ENCODE peak calls at places on chromosomes 13 and 19, in four cellular contexts. One of them, this sample, is unnamed.

GRCh38 chr19:37654833-37655688 is at the start of gene ZFP30:
- DNase-seq in NT2/D1: no peak
- DNase-seq in ovary: peak; percentile 85
- DNase-seq in KBM-7: peak; percentile 72
- DNase-seq in this sample: peak; percentile 94

GRCh38 chr19:35052599-35053190 is 11.2 kb downstream of the HPN start:
- DNase-seq in ovary: no peak
- DNase-seq in NT2/D1: no peak
- DNase-seq in KBM-7: no peak
- DNase-seq in this sample: no peak

GRCh38 chr19:37966211-37967072 is 59.4 kb downstream of the SIPA1L3 start:
- DNase-seq in NT2/D1: no peak
- DNase-seq in KBM-7: no peak
- DNase-seq in ovary: no peak
- DNase-seq in this sample: no peak

GRCh38 chr13:51444922-51445321 is 7.9 kb downstream of the INTS6 start:
- DNase-seq in KBM-7: peak; percentile 43
- DNase-seq in ovary: no peak
- DNase-seq in NT2/D1: no peak
- DNase-seq in this sample: peak; percentile 60

GRCh38 chr13:38685974-38686571 is 804 bp upstream of the FREM2 start:
- DNase-seq in NT2/D1: peak; percentile 8
- DNase-seq in ovary: no peak
- DNase-seq in KBM-7: peak; percentile 2
- DNase-seq in this sample: peak; percentile 68

GRCh38 chr19:4870025-4870700 is 2.7 kb upstream of the PLIN3 start:
- DNase-seq in NT2/D1: peak; percentile 74
- DNase-seq in ovary: peak; percentile 62
- DNase-seq in KBM-7: peak; percentile 92
- DNase-seq in this sample: no peak

GRCh38 chr19:30367001-30367400 is 5.2 kb upstream of the ZNF536 start:
- DNase-seq in NT2/D1: no peak
- DNase-seq in ovary: no peak
- DNase-seq in KBM-7: no peak
- DNase-seq in this sample: no peak

GRCh38 chr19:46579286-46579944 is 21.7 kb upstream of the CALM3 start:
- DNase-seq in NT2/D1: no peak
- DNase-seq in ovary: no peak
- DNase-seq in KBM-7: peak; percentile 36
- DNase-seq in this sample: peak; percentile 24

GRCh38 chr13:89227356-89227755 is 1556.2 kb downstream of the SLITRK5 start:
- DNase-seq in KBM-7: no peak
- DNase-seq in ovary: no peak
- DNase-seq in NT2/D1: no peak
- DNase-seq in this sample: no peak

GRCh38 chr19:40453151-40453735 is 9.1 kb upstream of the SERTAD3 start:
- DNase-seq in NT2/D1: no peak
- DNase-seq in KBM-7: no peak
- DNase-seq in ovary: no peak
- DNase-seq in this sample: no peak

GRCh38 chr13:79528759-79529191 is 47.8 kb downstream of the NDFIP2 start:
- DNase-seq in NT2/D1: no peak
- DNase-seq in ovary: no peak
- DNase-seq in KBM-7: no peak
- DNase-seq in this sample: no peak

GRCh38 chr19:3708207-3708931 is at the start of gene TJP3:
- DNase-seq in ovary: no peak
- DNase-seq in KBM-7: no peak
- DNase-seq in NT2/D1: no peak
- DNase-seq in this sample: no peak

GRCh38 chr13:51838235-51838846 is 6.6 kb downstream of the TMEM272 start:
- DNase-seq in NT2/D1: no peak
- DNase-seq in ovary: no peak
- DNase-seq in KBM-7: no peak
- DNase-seq in this sample: no peak

GRCh38 chr13:96899946-96900345 is 94.3 kb downstream of the OXGR1 start:
- DNase-seq in NT2/D1: no peak
- DNase-seq in ovary: no peak
- DNase-seq in KBM-7: no peak
- DNase-seq in this sample: no peak

GRCh38 chr19:51200071-51200470 is 24.8 kb upstream of the CD33 start:
- DNase-seq in NT2/D1: no peak
- DNase-seq in ovary: no peak
- DNase-seq in KBM-7: no peak
- DNase-seq in this sample: no peak

GRCh38 chr19:12946092-12946845 is 607 bp downstream of the RAD23A start:
- DNase-seq in ovary: peak; percentile 53
- DNase-seq in NT2/D1: peak; percentile 77
- DNase-seq in KBM-7: peak; percentile 58
- DNase-seq in this sample: no peak

GRCh38 chr19:3615524-3616135 is 9.0 kb upstream of the TBXA2R start:
- DNase-seq in ovary: no peak
- DNase-seq in NT2/D1: no peak
- DNase-seq in KBM-7: no peak
- DNase-seq in this sample: no peak

GRCh38 chr19:56309511-56310185 is 5.0 kb downstream of the ZSCAN5A start:
- DNase-seq in KBM-7: peak; percentile 69
- DNase-seq in NT2/D1: peak; percentile 30
- DNase-seq in ovary: no peak
- DNase-seq in this sample: no peak

GRCh38 chr13:94119360-94119936 is 360.0 kb downstream of the DCT start:
- DNase-seq in KBM-7: no peak
- DNase-seq in ovary: no peak
- DNase-seq in NT2/D1: no peak
- DNase-seq in this sample: no peak

GRCh38 chr19:2261438-2262172 is 5.4 kb upstream of the JSRP1 start:
- DNase-seq in ovary: no peak
- DNase-seq in NT2/D1: peak; percentile 44
- DNase-seq in KBM-7: peak; percentile 52
- DNase-seq in this sample: no peak

GRCh38 chr13:22114630-22115311 is 443.9 kb downstream of the FGF9 start:
- DNase-seq in KBM-7: peak; percentile 94
- DNase-seq in ovary: no peak
- DNase-seq in NT2/D1: no peak
- DNase-seq in this sample: peak; percentile 24

GRCh38 chr13:21234537-21234936 is 58.1 kb downstream of the MRPL57 start:
- DNase-seq in ovary: peak; percentile 16
- DNase-seq in NT2/D1: no peak
- DNase-seq in KBM-7: no peak
- DNase-seq in this sample: peak; percentile 41

GRCh38 chr13:105638446-105638845 is 897.0 kb downstream of the EFNB2 start:
- DNase-seq in ovary: no peak
- DNase-seq in NT2/D1: no peak
- DNase-seq in KBM-7: no peak
- DNase-seq in this sample: no peak

GRCh38 chr13:83151308-83151660 is 731.0 kb downstream of the SLITRK1 start:
- DNase-seq in NT2/D1: no peak
- DNase-seq in ovary: no peak
- DNase-seq in KBM-7: no peak
- DNase-seq in this sample: no peak

GRCh38 chr13:91058066-91058465 is 289.4 kb upstream of the MIR17HG start:
- DNase-seq in NT2/D1: peak; percentile 9
- DNase-seq in KBM-7: peak; percentile 18
- DNase-seq in ovary: no peak
- DNase-seq in this sample: no peak

GRCh38 chr19:28633223-28634030 is 579.5 kb downstream of the UQCRFS1 start:
- DNase-seq in KBM-7: peak; percentile 68
- DNase-seq in ovary: no peak
- DNase-seq in NT2/D1: peak; percentile 78
- DNase-seq in this sample: peak; percentile 26

GRCh38 chr19:3606690-3607289 is at the start of gene TBXA2R:
- DNase-seq in KBM-7: peak; percentile 71
- DNase-seq in ovary: peak; percentile 85
- DNase-seq in NT2/D1: no peak
- DNase-seq in this sample: peak; percentile 35

GRCh38 chr13:98847780-98848179 is 95.3 kb upstream of the SLC15A1 start:
- DNase-seq in ovary: no peak
- DNase-seq in NT2/D1: no peak
- DNase-seq in KBM-7: peak; percentile 75
- DNase-seq in this sample: no peak

GRCh38 chr19:17001603-17002183 is 24.9 kb downstream of the CPAMD8 start:
- DNase-seq in NT2/D1: no peak
- DNase-seq in KBM-7: no peak
- DNase-seq in ovary: no peak
- DNase-seq in this sample: no peak

GRCh38 chr19:31286491-31286890 is 62.7 kb downstream of the TSHZ3 start:
- DNase-seq in NT2/D1: no peak
- DNase-seq in ovary: no peak
- DNase-seq in KBM-7: no peak
- DNase-seq in this sample: no peak

GRCh38 chr13:99384468-99384867 is 77.3 kb upstream of the GPR183 start:
- DNase-seq in KBM-7: no peak
- DNase-seq in ovary: no peak
- DNase-seq in NT2/D1: no peak
- DNase-seq in this sample: peak; percentile 54

GRCh38 chr19:4759388-4760284 is 31.9 kb upstream of the FEM1A start:
- DNase-seq in NT2/D1: peak; percentile 91
- DNase-seq in KBM-7: peak; percentile 92
- DNase-seq in ovary: peak; percentile 74
- DNase-seq in this sample: peak; percentile 85

GRCh38 chr13:45333973-45334922 is 6.7 kb downstream of the TPT1 start:
- DNase-seq in KBM-7: peak; percentile 90
- DNase-seq in NT2/D1: no peak
- DNase-seq in ovary: no peak
- DNase-seq in this sample: no peak

GRCh38 chr19:51783373-51783772 is 11.6 kb upstream of the FPR3 start:
- DNase-seq in ovary: no peak
- DNase-seq in KBM-7: peak; percentile 91
- DNase-seq in NT2/D1: no peak
- DNase-seq in this sample: no peak

GRCh38 chr19:54430306-54431254 is 15.3 kb downstream of the TTYH1 start:
- DNase-seq in KBM-7: peak; percentile 45
- DNase-seq in ovary: no peak
- DNase-seq in NT2/D1: no peak
- DNase-seq in this sample: peak; percentile 60